ENCODE peak calls at places on chromosomes 11 and 22, in seven cellular contexts. One of them, this sample, is unnamed.

GRCh38 chr11:65844231-65844872 is 10.6 kb downstream of the SNX32 start:
- DNase-seq in colonic mucosa: peak; percentile 58
- DNase-seq in brain microvascular endothelial cell: no peak
- DNase-seq in pancreas: no peak
- DNase-seq in left ventricle myocardium inferior: no peak
- DNase-seq in endothelial cell of umbilical vein: no peak
- DNase-seq in mesenchymal stem cell: no peak
- DNase-seq in this sample: no peak

GRCh38 chr22:49035818-49036457 is 791.7 kb downstream of the BRD1 start:
- DNase-seq in colonic mucosa: no peak
- DNase-seq in mesenchymal stem cell: no peak
- DNase-seq in left ventricle myocardium inferior: no peak
- DNase-seq in pancreas: no peak
- DNase-seq in brain microvascular endothelial cell: no peak
- DNase-seq in endothelial cell of umbilical vein: no peak
- DNase-seq in this sample: no peak

GRCh38 chr11:131886201-131886600 is 515.8 kb downstream of the NTM start:
- DNase-seq in colonic mucosa: no peak
- DNase-seq in endothelial cell of umbilical vein: no peak
- DNase-seq in mesenchymal stem cell: no peak
- DNase-seq in brain microvascular endothelial cell: no peak
- DNase-seq in left ventricle myocardium inferior: no peak
- DNase-seq in pancreas: no peak
- DNase-seq in this sample: no peak

GRCh38 chr11:65777821-65778361 is 2.9 kb downstream of the AP5B1 start:
- DNase-seq in mesenchymal stem cell: no peak
- DNase-seq in brain microvascular endothelial cell: no peak
- DNase-seq in endothelial cell of umbilical vein: no peak
- DNase-seq in colonic mucosa: peak; percentile 16
- DNase-seq in pancreas: no peak
- DNase-seq in left ventricle myocardium inferior: no peak
- DNase-seq in this sample: no peak

GRCh38 chr11:134236834-134237556 is 12.5 kb downstream of the VPS26B start:
- DNase-seq in brain microvascular endothelial cell: peak; percentile 32
- DNase-seq in left ventricle myocardium inferior: no peak
- DNase-seq in pancreas: no peak
- DNase-seq in endothelial cell of umbilical vein: no peak
- DNase-seq in colonic mucosa: no peak
- DNase-seq in mesenchymal stem cell: no peak
- DNase-seq in this sample: no peak

GRCh38 chr11:67492801-67493547 is 10.1 kb downstream of the AIP start:
- DNase-seq in mesenchymal stem cell: no peak
- DNase-seq in colonic mucosa: no peak
- DNase-seq in left ventricle myocardium inferior: no peak
- DNase-seq in pancreas: no peak
- DNase-seq in endothelial cell of umbilical vein: no peak
- DNase-seq in brain microvascular endothelial cell: no peak
- DNase-seq in this sample: no peak

GRCh38 chr11:134761361-134761760 is 349.3 kb upstream of the B3GAT1 start:
- DNase-seq in pancreas: no peak
- DNase-seq in brain microvascular endothelial cell: no peak
- DNase-seq in endothelial cell of umbilical vein: no peak
- DNase-seq in left ventricle myocardium inferior: no peak
- DNase-seq in colonic mucosa: peak; percentile 7
- DNase-seq in mesenchymal stem cell: no peak
- DNase-seq in this sample: no peak

GRCh38 chr11:12209096-12209495 is 98.7 kb downstream of the MICAL2 start:
- DNase-seq in pancreas: no peak
- DNase-seq in endothelial cell of umbilical vein: no peak
- DNase-seq in left ventricle myocardium inferior: no peak
- DNase-seq in colonic mucosa: no peak
- DNase-seq in mesenchymal stem cell: no peak
- DNase-seq in brain microvascular endothelial cell: no peak
- DNase-seq in this sample: no peak

GRCh38 chr11:77677138-77677537 is 39.5 kb upstream of the CLNS1A start:
- DNase-seq in pancreas: no peak
- DNase-seq in endothelial cell of umbilical vein: no peak
- DNase-seq in mesenchymal stem cell: no peak
- DNase-seq in colonic mucosa: no peak
- DNase-seq in left ventricle myocardium inferior: no peak
- DNase-seq in brain microvascular endothelial cell: no peak
- DNase-seq in this sample: no peak

GRCh38 chr11:30504468-30504867 is 81.7 kb downstream of the MPPED2 start:
- DNase-seq in endothelial cell of umbilical vein: no peak
- DNase-seq in colonic mucosa: no peak
- DNase-seq in brain microvascular endothelial cell: no peak
- DNase-seq in left ventricle myocardium inferior: no peak
- DNase-seq in mesenchymal stem cell: no peak
- DNase-seq in pancreas: no peak
- DNase-seq in this sample: no peak

GRCh38 chr11:31856248-31856647 is 45.1 kb upstream of the PAX6 start:
- DNase-seq in colonic mucosa: no peak
- DNase-seq in pancreas: no peak
- DNase-seq in brain microvascular endothelial cell: no peak
- DNase-seq in endothelial cell of umbilical vein: no peak
- DNase-seq in mesenchymal stem cell: no peak
- DNase-seq in left ventricle myocardium inferior: no peak
- DNase-seq in this sample: no peak

GRCh38 chr11:94623120-94623735 is 56.1 kb downstream of the PIWIL4 start:
- DNase-seq in mesenchymal stem cell: peak; percentile 86
- DNase-seq in left ventricle myocardium inferior: no peak
- DNase-seq in brain microvascular endothelial cell: peak; percentile 65
- DNase-seq in endothelial cell of umbilical vein: peak; percentile 89
- DNase-seq in pancreas: peak; percentile 45
- DNase-seq in colonic mucosa: peak; percentile 35
- DNase-seq in this sample: peak; percentile 32

DNA sequence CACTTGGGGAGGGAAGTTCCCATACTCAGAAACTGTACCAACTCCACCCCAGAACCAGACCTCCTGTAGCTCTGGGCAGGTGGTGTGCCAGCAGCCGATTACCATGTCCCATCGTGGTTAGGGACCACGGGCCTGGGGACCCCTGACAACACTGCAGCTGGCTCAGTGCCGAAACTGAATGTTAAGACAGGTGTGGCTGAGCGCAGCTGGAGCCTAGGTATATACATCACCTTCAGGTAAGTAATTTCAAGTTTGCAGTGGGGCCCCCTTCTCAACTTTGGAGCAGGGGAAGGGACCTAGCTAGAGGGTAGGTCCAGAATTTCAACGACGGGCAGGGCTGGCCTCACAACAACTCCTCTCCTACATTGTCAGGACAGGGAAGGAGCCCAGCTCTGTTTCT is 20.7 kb upstream of the PISD start:
- DNase-seq in pancreas: no peak
- DNase-seq in left ventricle myocardium inferior: no peak
- DNase-seq in mesenchymal stem cell: no peak
- DNase-seq in endothelial cell of umbilical vein: no peak
- DNase-seq in brain microvascular endothelial cell: no peak
- DNase-seq in colonic mucosa: no peak
- DNase-seq in this sample: no peak
- H3K27ac ChIP-seq in pancreas: no peak overlapping the region
- H3K27ac ChIP-seq in left ventricle myocardium inferior: no peak overlapping the region
- H3K27ac ChIP-seq in mesenchymal stem cell: no peak overlapping the region
- H3K27ac ChIP-seq in endothelial cell of umbilical vein: no peak overlapping the region
- H3K27ac ChIP-seq in brain microvascular endothelial cell: no peak overlapping the region
- H3K27ac ChIP-seq in colonic mucosa: no peak overlapping the region
- H3K27ac ChIP-seq in this sample: no peak overlapping the region

DNA sequence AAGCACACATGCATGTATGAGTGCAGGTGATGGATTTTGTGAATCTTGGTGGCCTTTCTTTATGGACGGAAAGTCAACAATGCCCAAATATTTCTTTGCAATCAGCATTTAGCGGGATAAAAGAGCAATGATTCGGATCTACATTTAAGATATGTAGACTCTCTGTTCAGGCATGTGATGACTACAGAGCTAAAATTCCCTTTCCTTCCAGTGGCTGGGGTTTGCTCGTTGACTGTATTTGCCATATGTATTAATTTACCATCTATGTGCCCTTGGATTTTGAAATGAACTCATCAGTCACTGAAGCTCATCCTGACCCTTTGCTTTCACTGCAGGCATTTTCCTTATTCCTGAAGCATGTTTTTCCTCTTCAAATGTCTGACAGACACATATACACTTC is 13.6 kb downstream of the BLID start:
- DNase-seq in pancreas: no peak
- DNase-seq in colonic mucosa: no peak
- DNase-seq in endothelial cell of umbilical vein: no peak
- DNase-seq in brain microvascular endothelial cell: no peak
- DNase-seq in mesenchymal stem cell: no peak
- DNase-seq in left ventricle myocardium inferior: no peak
- DNase-seq in this sample: no peak
- H3K27ac ChIP-seq in pancreas: peak overlapping the region; percentile 83
- H3K27ac ChIP-seq in colonic mucosa: peak overlapping the region; percentile 17
- H3K27ac ChIP-seq in endothelial cell of umbilical vein: peak overlapping the region; percentile 71
- H3K27ac ChIP-seq in brain microvascular endothelial cell: peak overlapping the region; percentile 64
- H3K27ac ChIP-seq in mesenchymal stem cell: peak overlapping the region; percentile 92
- H3K27ac ChIP-seq in left ventricle myocardium inferior: peak overlapping the region; percentile 89
- H3K27ac ChIP-seq in this sample: peak overlapping the region; percentile 93

GRCh38 chr22:46064966-46065666 is 85.2 kb upstream of the PPARA start:
- DNase-seq in left ventricle myocardium inferior: peak; percentile 16
- DNase-seq in brain microvascular endothelial cell: no peak
- DNase-seq in endothelial cell of umbilical vein: no peak
- DNase-seq in colonic mucosa: no peak
- DNase-seq in mesenchymal stem cell: no peak
- DNase-seq in pancreas: no peak
- DNase-seq in this sample: peak; percentile 47
- H3K27ac ChIP-seq in left ventricle myocardium inferior: peak overlapping the region; percentile 100
- H3K27ac ChIP-seq in brain microvascular endothelial cell: no peak overlapping the region
- H3K27ac ChIP-seq in endothelial cell of umbilical vein: no peak overlapping the region
- H3K27ac ChIP-seq in colonic mucosa: peak overlapping the region; percentile 99
- H3K27ac ChIP-seq in mesenchymal stem cell: no peak overlapping the region
- H3K27ac ChIP-seq in pancreas: peak overlapping the region; percentile 100
- H3K27ac ChIP-seq in this sample: peak overlapping the region; percentile 100

GRCh38 chr11:117826360-117826635 is 1.8 kb upstream of the FXYD2 start:
- DNase-seq in pancreas: no peak
- DNase-seq in colonic mucosa: no peak
- DNase-seq in left ventricle myocardium inferior: no peak
- DNase-seq in mesenchymal stem cell: no peak
- DNase-seq in brain microvascular endothelial cell: no peak
- DNase-seq in endothelial cell of umbilical vein: no peak
- DNase-seq in this sample: no peak

GRCh38 chr11:117823941-117824420 is 563 bp downstream of the FXYD2 start:
- DNase-seq in mesenchymal stem cell: peak; percentile 57
- DNase-seq in pancreas: peak; percentile 30
- DNase-seq in colonic mucosa: peak; percentile 49
- DNase-seq in left ventricle myocardium inferior: peak; percentile 88
- DNase-seq in brain microvascular endothelial cell: no peak
- DNase-seq in endothelial cell of umbilical vein: peak; percentile 88
- DNase-seq in this sample: peak; percentile 76

GRCh38 chr11:117825538-117826359 is 1.2 kb upstream of the FXYD2 start:
- DNase-seq in colonic mucosa: no peak
- DNase-seq in brain microvascular endothelial cell: no peak
- DNase-seq in left ventricle myocardium inferior: no peak
- DNase-seq in endothelial cell of umbilical vein: no peak
- DNase-seq in pancreas: peak; percentile 11
- DNase-seq in mesenchymal stem cell: no peak
- DNase-seq in this sample: no peak

GRCh38 chr11:117823294-117823940 is 1.1 kb downstream of the FXYD2 start:
- DNase-seq in mesenchymal stem cell: no peak
- DNase-seq in left ventricle myocardium inferior: no peak
- DNase-seq in colonic mucosa: no peak
- DNase-seq in pancreas: peak; percentile 33
- DNase-seq in endothelial cell of umbilical vein: peak; percentile 41
- DNase-seq in brain microvascular endothelial cell: peak; percentile 27
- DNase-seq in this sample: no peak

DNA sequence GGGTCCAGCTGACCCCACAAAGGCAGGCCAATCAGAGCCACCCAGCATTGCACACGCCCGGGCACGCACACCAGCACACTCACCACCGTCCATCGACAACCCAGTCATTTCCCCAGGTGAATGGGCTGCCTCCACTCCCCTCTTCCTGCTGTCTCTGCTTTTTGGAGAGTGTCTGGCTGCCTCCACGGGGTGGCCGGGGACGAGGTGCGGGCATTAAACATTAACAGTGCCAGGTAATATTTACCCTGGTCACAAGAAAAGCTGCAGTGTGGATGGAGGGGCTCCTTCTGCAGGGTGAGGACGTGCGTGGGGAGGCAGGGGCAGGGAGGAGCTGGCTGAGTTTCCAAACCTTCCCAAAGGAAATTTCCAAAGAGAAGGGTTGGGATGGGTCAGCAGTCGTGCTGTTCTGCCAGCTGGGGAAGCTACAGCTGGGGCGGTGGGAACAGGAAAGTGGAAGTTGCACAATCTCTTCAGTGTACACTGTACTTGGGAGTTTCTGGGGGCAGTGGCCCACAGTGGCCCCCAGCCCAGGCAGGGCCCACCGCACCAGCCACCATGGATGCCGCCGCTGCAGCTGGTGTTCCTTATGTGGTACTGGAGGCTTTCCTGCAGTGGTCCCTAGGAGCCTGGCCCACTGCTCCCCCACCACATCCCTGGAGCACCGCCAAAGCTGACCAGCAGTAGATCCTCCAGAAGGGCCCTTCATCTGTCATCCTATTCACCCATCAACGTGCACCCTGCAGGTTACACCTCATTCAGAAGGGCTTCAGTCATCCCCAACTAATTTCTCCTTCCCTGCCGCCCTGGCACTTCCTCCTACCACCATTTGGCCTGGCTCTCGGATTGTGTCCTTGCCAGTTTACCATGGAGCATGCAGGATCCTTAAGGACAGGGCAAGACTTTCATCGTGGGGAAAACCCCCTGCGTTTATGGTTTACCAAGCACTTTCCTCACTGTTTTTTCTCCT is at the start of gene FXYD2:
- DNase-seq in endothelial cell of umbilical vein: peak; percentile 44
- DNase-seq in pancreas: peak; percentile 46
- DNase-seq in brain microvascular endothelial cell: no peak
- DNase-seq in mesenchymal stem cell: peak; percentile 79
- DNase-seq in colonic mucosa: no peak
- DNase-seq in left ventricle myocardium inferior: peak; percentile 74
- DNase-seq in this sample: peak; percentile 73
- H3K27ac ChIP-seq in endothelial cell of umbilical vein: peak within 1 kb of the TSS; percentile 94
- H3K27ac ChIP-seq in pancreas: peak within 1 kb of the TSS; percentile 91
- H3K27ac ChIP-seq in brain microvascular endothelial cell: no peak within 1 kb of the TSS
- H3K27ac ChIP-seq in mesenchymal stem cell: peak within 1 kb of the TSS; percentile 94
- H3K27ac ChIP-seq in colonic mucosa: peak within 1 kb of the TSS; percentile 34
- H3K27ac ChIP-seq in left ventricle myocardium inferior: peak within 1 kb of the TSS; percentile 83
- H3K27ac ChIP-seq in this sample: peak within 1 kb of the TSS; percentile 52

GRCh38 chr11:86954288-86955110 is 696 bp downstream of the FZD4 start:
- DNase-seq in mesenchymal stem cell: peak; percentile 18
- DNase-seq in brain microvascular endothelial cell: no peak
- DNase-seq in colonic mucosa: peak; percentile 41
- DNase-seq in endothelial cell of umbilical vein: peak; percentile 46
- DNase-seq in left ventricle myocardium inferior: no peak
- DNase-seq in pancreas: peak; percentile 68
- DNase-seq in this sample: peak; percentile 63
- H3K27ac ChIP-seq in mesenchymal stem cell: no peak overlapping the region
- H3K27ac ChIP-seq in brain microvascular endothelial cell: peak overlapping the region; percentile 35
- H3K27ac ChIP-seq in colonic mucosa: peak overlapping the region; percentile 64
- H3K27ac ChIP-seq in endothelial cell of umbilical vein: peak overlapping the region; percentile 31
- H3K27ac ChIP-seq in left ventricle myocardium inferior: peak overlapping the region; percentile 97
- H3K27ac ChIP-seq in pancreas: peak overlapping the region; percentile 93
- H3K27ac ChIP-seq in this sample: peak overlapping the region; percentile 44